ENCODE peak calls at places on chromosome 14, in five cellular contexts. W is ELR; Z is stimulated activated CD8-positive, alpha-beta memory T cell treated with anti-CD3 and anti-CD28 coated beads, Interleukin-4, amount 100 ng/mL, for 48 hours; I is cardiac fibroblast; F is effector memory CD8-positive, alpha-beta T cell. R is an unnamed sample.

GRCh38 chr14:66099931-66100330 is 386.2 kb upstream of the CCDC196 start:
- DNase-seq in Z (no peak), F (no peak), W (no peak), I (no peak), R (no peak)

GRCh38 chr14:105076805-105077648 is 11.8 kb upstream of the GPR132 start:
- DNase-seq in Z (no peak), I (no peak), F (no peak), W (no peak), R (no peak)

GRCh38 chr14:58072288-58073071 is 79.5 kb downstream of the ARMH4 start:
- DNase-seq in I (peak), Z (peak), W (peak), F (peak), R (peak)

GRCh38 chr14:31934767-31935266 is 142.3 kb upstream of the ARHGAP5 start:
- DNase-seq in Z (no peak), F (no peak), I (peak), W (peak), R (no peak)

GRCh38 chr14:66495214-66496098 is 9.3 kb downstream of the CCDC196 start:
- DNase-seq in F (peak), I (peak), Z (peak), W (peak), R (no peak)

GRCh38 chr14:101475468-101476257 is 85.6 kb upstream of the DIO3 start:
- DNase-seq in I (peak), W (peak), Z (no peak), F (no peak), R (no peak)

GRCh38 chr14:61662001-61662400 is 33.3 kb upstream of the HIF1A start:
- DNase-seq in Z (no peak), F (no peak), W (peak), I (no peak), R (no peak)

GRCh38 chr14:77212097-77212873 is 30.7 kb downstream of the TMEM63C start:
- DNase-seq in I (no peak), F (no peak), Z (no peak), W (no peak), R (no peak)

GRCh38 chr14:24329736-24330135 is 5.1 kb downstream of the ADCY4 start:
- DNase-seq in Z (peak), F (peak), W (no peak), I (no peak), R (no peak)

GRCh38 chr14:68476212-68476964 is 316.5 kb downstream of the ZFP36L1 start:
- DNase-seq in F (no peak), I (peak), Z (no peak), W (peak), R (no peak)

GRCh38 chr14:61179776-61180398 is 101.3 kb downstream of the TMEM30B start:
- DNase-seq in Z (no peak), F (no peak), W (peak), I (no peak), R (no peak)

GRCh38 chr14:72745546-72745945 is 148.4 kb downstream of the DPF3 start:
- DNase-seq in Z (no peak), I (peak), F (no peak), W (peak), R (no peak)

GRCh38 chr14:102568115-102568614 is 24.3 kb upstream of the RCOR1 start:
- DNase-seq in Z (peak), W (no peak), F (no peak), I (no peak), R (no peak)

GRCh38 chr14:75609606-75610476 is 31.4 kb downstream of the FLVCR2 start:
- DNase-seq in I (peak), Z (no peak), F (no peak), W (no peak), R (no peak)

GRCh38 chr14:76901171-76902055 is 75.2 kb downstream of the LRRC74A start:
- DNase-seq in W (no peak), I (peak), Z (no peak), F (no peak), R (no peak)

GRCh38 chr14:95338436-95338835 is 18.7 kb upstream of the CLMN start:
- DNase-seq in W (no peak), Z (no peak), F (no peak), I (no peak), R (no peak)

GRCh38 chr14:90239139-90239538 is 17.2 kb upstream of the PSMC1 start:
- DNase-seq in Z (no peak), W (no peak), I (no peak), F (no peak), R (no peak)

GRCh38 chr14:77139540-77140342 is 1.9 kb downstream of the ZDHHC22 start:
- DNase-seq in W (peak), Z (peak), F (no peak), I (no peak), R (peak)

GRCh38 chr14:65483647-65484046 is 71.1 kb downstream of the FUT8 start:
- DNase-seq in I (no peak), Z (no peak), W (peak), F (no peak), R (no peak)

GRCh38 chr14:79074501-79074900 is 904.3 kb downstream of the NRXN3 start:
- DNase-seq in I (no peak), W (no peak), Z (no peak), F (no peak), R (no peak)

GRCh38 chr14:23694085-23694975 is 58.2 kb downstream of the DHRS2 start:
- DNase-seq in W (no peak), Z (no peak), F (no peak), I (peak), R (no peak)

GRCh38 chr14:93688239-93688666 is 100.0 kb downstream of the PRIMA1 start:
- DNase-seq in Z (no peak), F (no peak), W (no peak), I (no peak), R (no peak)

GRCh38 chr14:86961106-86961716 is 1031.8 kb downstream of the GALC start:
- DNase-seq in W (peak), F (no peak), Z (no peak), I (peak), R (no peak)

GRCh38 chr14:105299654-105300541 is 903 bp downstream of the BRF1 start:
- DNase-seq in F (peak), Z (peak), W (peak), I (no peak), R (no peak)

GRCh38 chr14:101115652-101116051 is 212.1 kb upstream of the RTL1 start:
- DNase-seq in Z (no peak), F (no peak), W (no peak), I (no peak), R (no peak)

GRCh38 chr14:68506645-68507405 is 286.0 kb downstream of the ZFP36L1 start:
- DNase-seq in Z (no peak), W (no peak), I (no peak), F (peak), R (no peak)

GRCh38 chr14:43706901-43707300 is 800.2 kb downstream of the FSCB start:
- DNase-seq in I (peak), Z (no peak), W (peak), F (no peak), R (no peak)

GRCh38 chr14:30620178-30620577 is 1.9 kb upstream of the SCFD1 start:
- DNase-seq in F (no peak), W (peak), I (peak), Z (no peak), R (no peak)

GRCh38 chr14:72744416-72745120 is 149.3 kb downstream of the DPF3 start:
- DNase-seq in Z (no peak), I (no peak), F (no peak), W (no peak), R (no peak)

GRCh38 chr14:100673085-100673806 is 53.4 kb upstream of the DLK1 start:
- DNase-seq in I (no peak), W (no peak), F (no peak), Z (no peak), R (no peak)

GRCh38 chr14:61355892-61356325 is 34.5 kb downstream of the PRKCH start:
- DNase-seq in F (no peak), W (peak), I (peak), Z (peak), R (no peak)

GRCh38 chr14:70908918-70909641 is 1.8 kb downstream of the PCNX1 start:
- DNase-seq in I (no peak), F (no peak), W (no peak), Z (no peak), R (no peak)